ENCODE peak calls at places on chromosomes 1 and 21, in ten cellular contexts. S is transverse colon, J is GM23338, Q is K562, M is stomach, P is HCT116, F is prostate gland, E is spleen, Z is suprapubic skin, O is Panc1. V is an unnamed sample.

GRCh38 chr1:162357681-162358266 is 18.9 kb downstream of the SPATA46 start:
- DNase-seq in S (no peak), J (peak; percentile 88), Q (peak; percentile 68), M (no peak), P (peak; percentile 18), F (no peak), E (no peak), Z (no peak), O (no peak), V (no peak)

GRCh38 chr1:27122652-27123051 is 32.3 kb downstream of the SLC9A1 start:
- DNase-seq in S (peak; percentile 86), J (peak; percentile 34), Q (peak; percentile 87), M (peak; percentile 68), P (no peak), F (peak; percentile 72), E (no peak), Z (no peak), O (peak; percentile 45), V (peak; percentile 70)

GRCh38 chr1:53771648-53772047 is 32.7 kb upstream of the GLIS1 start:
- DNase-seq in S (no peak), J (no peak), Q (no peak), M (no peak), P (no peak), F (no peak), E (no peak), Z (no peak), O (peak; percentile 15), V (no peak)

GRCh38 chr1:44828003-44828651 is 14.9 kb downstream of the PTCH2 start:
- DNase-seq in S (no peak), J (no peak), Q (no peak), M (no peak), P (no peak), F (no peak), E (peak; percentile 74), Z (no peak), O (no peak), V (no peak)

GRCh38 chr1:47189844-47190562 is at the start of gene PDZK1IP1:
- DNase-seq in S (peak; percentile 90), J (peak; percentile 46), Q (peak; percentile 49), M (peak; percentile 96), P (no peak), F (peak; percentile 91), E (peak; percentile 69), Z (peak; percentile 93), O (no peak), V (peak; percentile 82)

GRCh38 chr1:93345633-93346471 is at the start of gene DR1:
- DNase-seq in S (peak; percentile 95), J (peak; percentile 96), Q (peak; percentile 91), M (peak; percentile 95), P (peak; percentile 57), F (peak; percentile 94), E (peak; percentile 97), Z (peak; percentile 94), O (no peak), V (peak; percentile 87)

GRCh38 chr21:16377120-16377658 is 647.4 kb downstream of the USP25 start:
- DNase-seq in S (no peak), J (no peak), Q (no peak), M (no peak), P (no peak), F (no peak), E (no peak), Z (no peak), O (no peak), V (no peak)

GRCh38 chr1:172357753-172358152 is 62.7 kb upstream of the C1orf105 start:
- DNase-seq in S (no peak), J (no peak), Q (no peak), M (no peak), P (no peak), F (no peak), E (no peak), Z (no peak), O (no peak), V (no peak)

GRCh38 chr1:193058529-193059281 is 455 bp downstream of the UCHL5 start:
- DNase-seq in S (peak; percentile 54), J (peak; percentile 58), Q (peak; percentile 55), M (peak; percentile 44), P (no peak), F (peak; percentile 8), E (peak; percentile 87), Z (peak; percentile 81), O (no peak), V (peak; percentile 51)

GRCh38 chr1:90488451-90488850 is 228.7 kb downstream of the BARHL2 start:
- DNase-seq in S (no peak), J (no peak), Q (no peak), M (no peak), P (no peak), F (no peak), E (no peak), Z (no peak), O (no peak), V (no peak)

GRCh38 chr1:8031176-8031785 is 5.2 kb upstream of the ERRFI1 start:
- DNase-seq in S (no peak), J (peak; percentile 49), Q (no peak), M (no peak), P (no peak), F (no peak), E (no peak), Z (no peak), O (no peak), V (no peak)

GRCh38 chr1:179883040-179883501 is 986 bp downstream of the TOR1AIP1 start:
- DNase-seq in S (peak; percentile 39), J (no peak), Q (no peak), M (peak; percentile 35), P (no peak), F (peak; percentile 9), E (no peak), Z (no peak), O (no peak), V (no peak)
- TF ChIP-seq CTCF in S (no peak), J (no peak), Q (no peak), M (no peak), P (no peak), F (no peak), E (no peak), Z (no peak), O (no peak), V (no peak)

GRCh38 chr1:61078611-61079010 is 3.8 kb upstream of the NFIA start:
- DNase-seq in S (no peak), J (peak; percentile 29), Q (no peak), M (no peak), P (no peak), F (no peak), E (no peak), Z (no peak), O (no peak), V (no peak)

GRCh38 chr1:61079276-61079897 is 3.0 kb upstream of the NFIA start:
- DNase-seq in S (peak; percentile 63), J (peak; percentile 16), Q (no peak), M (no peak), P (no peak), F (no peak), E (no peak), Z (no peak), O (no peak), V (no peak)

GRCh38 chr1:61077676-61078521 is 4.5 kb upstream of the NFIA start:
- DNase-seq in S (peak; percentile 95), J (peak; percentile 99), Q (peak; percentile 77), M (peak; percentile 92), P (peak; percentile 100), F (peak; percentile 95), E (peak; percentile 92), Z (peak; percentile 96), O (peak; percentile 98), V (peak; percentile 87)

GRCh38 chr1:61079898-61080336 is 2.4 kb upstream of the NFIA start:
- DNase-seq in S (peak; percentile 82), J (peak; percentile 88), Q (peak; percentile 81), M (peak; percentile 82), P (peak; percentile 69), F (peak; percentile 81), E (peak; percentile 80), Z (peak; percentile 85), O (peak; percentile 65), V (peak; percentile 62)

GRCh38 chr1:61076728-61077675 is 5.4 kb upstream of the NFIA start:
- DNase-seq in S (peak; percentile 93), J (peak; percentile 97), Q (peak; percentile 86), M (peak; percentile 87), P (peak; percentile 82), F (peak; percentile 72), E (peak; percentile 98), Z (peak; percentile 91), O (peak; percentile 39), V (peak; percentile 70)
- TF ChIP-seq POLR2AphosphoS5 in S (peak; percentile 64), J (peak; percentile 51), Q (peak; percentile 40), M (peak; percentile 61), P (peak; percentile 39), F (peak; percentile 23), E (peak; percentile 88), Z (peak; percentile 52), O (no peak), V (peak; percentile 80)

DNA sequence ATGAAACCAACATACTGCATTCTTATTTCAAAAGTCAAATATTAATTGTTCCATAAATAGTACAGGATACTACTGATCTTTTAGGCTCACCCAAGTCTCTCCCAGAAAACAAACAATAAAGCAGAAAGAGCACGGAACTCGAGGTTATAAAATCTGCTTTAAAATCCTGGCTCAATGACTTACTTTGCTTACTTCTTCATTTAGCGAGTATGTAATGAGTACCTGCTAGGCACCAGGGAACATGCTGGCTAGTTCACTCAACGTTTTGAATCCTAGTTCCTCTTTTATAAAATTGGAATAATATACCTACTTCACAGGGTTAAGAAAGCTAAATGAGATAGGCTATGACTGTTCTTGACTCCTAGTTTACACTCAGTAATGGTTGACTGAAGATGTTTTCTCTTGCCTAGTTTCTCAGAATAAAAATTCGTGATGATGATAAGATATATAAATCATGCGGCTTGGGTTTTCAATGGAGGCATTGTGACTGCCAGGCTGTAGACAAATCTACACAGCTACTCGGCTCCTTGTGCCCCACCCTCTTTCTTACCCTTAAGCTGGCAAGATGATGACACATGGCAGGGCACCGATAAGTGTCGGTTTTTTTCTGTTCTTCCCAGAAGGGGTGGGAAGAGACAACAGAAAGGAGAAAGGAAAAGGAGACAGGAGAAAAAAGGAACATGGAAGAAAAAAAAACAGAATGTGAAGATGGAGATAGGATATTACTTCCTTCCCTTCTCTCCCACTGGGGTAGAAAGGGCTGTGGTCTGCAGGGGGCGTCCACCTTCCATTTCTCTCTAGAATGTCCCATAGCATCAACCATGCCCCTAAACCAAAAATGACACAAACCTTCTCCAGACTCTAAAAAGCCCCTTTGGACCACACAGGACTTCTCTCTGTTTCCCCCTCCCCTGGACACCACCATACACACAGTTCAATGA is 507.1 kb downstream of the SMYD3 start:
- DNase-seq in S (no peak), J (no peak), Q (no peak), M (no peak), P (no peak), F (no peak), E (no peak), Z (no peak), O (no peak), V (no peak)
- TF ChIP-seq CTCF in S (no peak), J (peak; percentile 49), Q (peak; percentile 20), M (no peak), P (no peak), F (no peak), E (no peak), Z (no peak), O (no peak), V (no peak)

GRCh38 chr1:55746710-55747109 is 531.5 kb upstream of the USP24 start:
- DNase-seq in S (no peak), J (no peak), Q (no peak), M (no peak), P (no peak), F (no peak), E (no peak), Z (no peak), O (no peak), V (no peak)

GRCh38 chr1:55747285-55747890 is 532.2 kb upstream of the USP24 start:
- DNase-seq in S (no peak), J (no peak), Q (no peak), M (no peak), P (no peak), F (no peak), E (no peak), Z (no peak), O (no peak), V (no peak)

GRCh38 chr1:55741516-55741915 is 526.4 kb upstream of the USP24 start:
- DNase-seq in S (no peak), J (no peak), Q (no peak), M (no peak), P (no peak), F (no peak), E (no peak), Z (no peak), O (no peak), V (no peak)
- TF ChIP-seq POLR2AphosphoS5 in S (peak; percentile 21), J (no peak), Q (no peak), M (peak; percentile 39), P (no peak), F (no peak), E (no peak), Z (no peak), O (no peak), V (no peak)

V was measured in breast epithelium.